ENCODE peak calls at places on chromosomes 5 and 9, in five cellular contexts. G is ascending aorta; N is CD4-positive, alpha-beta memory T cell; Z is ovary; E is heart left ventricle. K is an unnamed sample.

GRCh38 chr5:72355706-72356299 is 35.6 kb downstream of the PTCD2 start:
- DNase-seq in G (peak; percentile 72), Z (no peak), E (no peak), N (no peak), K (no peak)

GRCh38 chr9:100573655-100574260 is 4.1 kb upstream of the CAVIN4 start:
- DNase-seq in G (no peak), Z (no peak), N (no peak), E (no peak), K (no peak)

GRCh38 chr9:114078021-114078780 is at the start of gene AMBP:
- DNase-seq in G (no peak), Z (no peak), E (no peak), N (no peak), K (no peak)

GRCh38 chr9:81814794-81815464 is 113.3 kb upstream of the SPATA31D4 start:
- DNase-seq in Z (no peak), E (no peak), G (no peak), N (peak; percentile 10), K (no peak)

GRCh38 chr5:142514196-142514595 is 171.7 kb downstream of the FGF1 start:
- DNase-seq in G (no peak), N (no peak), E (no peak), Z (no peak), K (no peak)

GRCh38 chr5:159415301-159415937 is 85.1 kb upstream of the IL12B start:
- DNase-seq in G (no peak), N (no peak), E (no peak), Z (no peak), K (no peak)

GRCh38 chr9:81150016-81150625 is 539.2 kb downstream of the TLE1 start:
- DNase-seq in G (no peak), Z (no peak), E (no peak), N (no peak), K (no peak)

GRCh38 chr5:114223866-114224265 is 138.0 kb upstream of the KCNN2 start:
- DNase-seq in N (no peak), Z (no peak), E (no peak), G (no peak), K (no peak)

GRCh38 chr5:64612349-64612961 is 77.8 kb upstream of the SHISAL2B start:
- DNase-seq in E (no peak), Z (peak; percentile 17), G (peak; percentile 69), N (no peak), K (no peak)

GRCh38 chr9:74083681-74084433 is 413.3 kb upstream of the RORB start:
- DNase-seq in E (no peak), N (no peak), Z (no peak), G (no peak), K (no peak)

GRCh38 chr9:92712767-92713166 is 42.8 kb upstream of the IPPK start:
- DNase-seq in E (no peak), Z (no peak), N (no peak), G (no peak), K (no peak)

GRCh38 chr9:120348951-120349429 is 231.0 kb downstream of the CDK5RAP2 start:
- DNase-seq in G (no peak), N (no peak), Z (no peak), E (no peak), K (no peak)

GRCh38 chr5:118220491-118220890 is 767.9 kb downstream of the DTWD2 start:
- DNase-seq in E (no peak), Z (no peak), G (no peak), N (no peak), K (no peak)

GRCh38 chr5:179134511-179134910 is 74.3 kb downstream of the ZNF354C start:
- DNase-seq in N (no peak), E (no peak), G (no peak), Z (no peak), K (no peak)

GRCh38 chr5:16265141-16265540 is 85.5 kb upstream of the MARCHF11 start:
- DNase-seq in N (no peak), Z (no peak), E (no peak), G (no peak), K (no peak)

GRCh38 chr5:93893050-93893449 is 151.7 kb upstream of the POU5F2 start:
- DNase-seq in G (no peak), Z (no peak), E (no peak), N (no peak), K (no peak)

GRCh38 chr5:179509239-179509638 is 41.1 kb upstream of the RUFY1 start:
- DNase-seq in Z (no peak), E (no peak), G (no peak), N (no peak), K (no peak)

GRCh38 chr9:131839281-131840084 is 99.6 kb upstream of the RAPGEF1 start:
- DNase-seq in N (peak; percentile 37), Z (no peak), E (no peak), G (no peak), K (no peak)

GRCh38 chr5:172370648-172371248 is 83.6 kb downstream of the SH3PXD2B start:
- DNase-seq in Z (no peak), N (no peak), G (no peak), E (no peak), K (no peak)

GRCh38 chr9:2210201-2210600 is 195.1 kb downstream of the SMARCA2 start:
- DNase-seq in Z (no peak), G (no peak), N (no peak), E (no peak), K (no peak)

GRCh38 chr5:103263054-103263453 is 4.5 kb downstream of the MACIR start:
- DNase-seq in E (no peak), Z (no peak), G (no peak), N (no peak), K (no peak)

GRCh38 chr5:129245489-129245888 is 150.9 kb downstream of the ISOC1 start:
- DNase-seq in N (no peak), Z (no peak), G (no peak), E (no peak), K (no peak)

GRCh38 chr5:109496112-109496511 is 86.3 kb upstream of the PJA2 start:
- DNase-seq in N (no peak), G (no peak), E (no peak), Z (no peak), K (no peak)

GRCh38 chr9:131727184-131727785 is 12.6 kb downstream of the RAPGEF1 start:
- DNase-seq in N (no peak), E (no peak), G (no peak), Z (no peak), K (no peak)

GRCh38 chr5:176319827-176320554 is 41.6 kb downstream of the KIAA1191 start:
- DNase-seq in N (no peak), Z (no peak), E (no peak), G (no peak), K (no peak)
- H3K27me3 ChIP-seq in N (no peaks in the 10 kb centered on the region), Z (no peaks in the 10 kb centered on the region), E (no peaks in the 10 kb centered on the region), G (no peaks in the 10 kb centered on the region), K (no peaks in the 10 kb centered on the region)

DNA sequence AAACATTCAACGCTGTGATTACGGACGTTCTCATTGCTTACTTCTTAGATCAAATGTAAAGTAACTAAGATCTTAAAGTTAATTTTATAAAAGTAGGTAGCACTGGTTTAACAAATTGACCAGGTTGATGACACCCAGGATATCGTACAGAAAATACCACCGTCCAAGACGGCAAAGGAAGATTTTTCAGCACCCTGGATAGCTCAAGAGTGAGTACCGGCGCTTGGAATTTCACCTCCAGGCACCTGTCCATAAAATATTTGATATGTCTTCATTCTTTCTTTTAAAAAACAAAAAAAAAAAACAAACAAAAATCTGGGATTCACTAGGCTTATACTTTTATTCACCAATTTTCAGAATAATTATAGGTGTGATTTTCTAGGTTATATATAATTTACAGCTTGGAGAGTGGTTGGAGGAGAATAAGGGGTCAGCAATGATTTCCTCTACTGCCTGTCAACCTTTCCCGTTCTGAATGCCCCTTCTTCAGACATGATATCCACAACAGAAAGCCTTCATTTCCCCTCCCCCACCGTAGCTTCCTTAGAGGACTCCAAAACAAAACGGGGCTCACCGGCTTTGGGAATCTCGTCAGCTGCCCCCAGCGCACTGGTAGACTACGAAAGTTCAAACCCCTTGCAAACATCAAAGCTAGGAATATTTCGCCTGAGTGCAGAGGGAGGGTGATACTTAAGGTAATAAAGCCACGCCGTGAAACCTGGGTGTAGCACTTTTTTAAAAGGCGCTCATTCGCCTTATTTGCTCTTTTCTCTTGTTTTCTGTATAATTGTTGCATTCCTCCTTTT is 2.7 kb downstream of the OTP start:
- DNase-seq in N (no peak), Z (no peak), G (no peak), E (no peak), K (no peak)
- H3K4me1 ChIP-seq in N (peaks cover 13% of the 10 kb centered on the region), Z (peaks cover 1% of the 10 kb centered on the region), G (no peaks in the 10 kb centered on the region), E (peaks cover 3% of the 10 kb centered on the region), K (no peaks in the 10 kb centered on the region)

GRCh38 chr5:149246906-149247305 is 24.8 kb upstream of the AFAP1L1 start:
- DNase-seq in E (no peak), N (no peak), G (no peak), Z (no peak), K (no peak)
- H3K27me3 ChIP-seq in E (no peaks in the 10 kb centered on the region), N (no peaks in the 10 kb centered on the region), G (no peaks in the 10 kb centered on the region), Z (no peaks in the 10 kb centered on the region), K (no peaks in the 10 kb centered on the region)

DNA sequence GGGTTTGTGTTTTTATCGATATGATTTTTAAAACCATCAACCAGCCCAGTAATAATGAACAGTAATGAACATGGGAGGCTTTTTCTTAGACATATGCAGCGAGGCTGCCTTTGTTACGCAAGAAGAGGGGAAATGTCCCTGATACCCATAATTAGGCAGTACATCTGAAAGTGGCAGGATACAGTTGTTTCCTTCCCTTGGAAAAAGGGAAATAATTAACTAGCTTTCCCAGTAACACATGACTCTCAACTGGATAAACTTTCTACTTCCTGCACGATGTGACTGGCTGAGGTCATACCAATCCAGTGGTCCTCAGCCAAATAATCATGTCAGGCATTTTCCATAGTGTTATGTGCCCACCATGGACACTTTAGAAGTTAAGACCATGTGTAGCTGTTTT is 431.6 kb upstream of the C9orf72 start:
- DNase-seq in N (no peak), G (no peak), E (no peak), Z (no peak), K (no peak)
- H3K4me1 ChIP-seq in N (no peaks in the 10 kb centered on the region), G (no peaks in the 10 kb centered on the region), E (no peaks in the 10 kb centered on the region), Z (no peaks in the 10 kb centered on the region), K (no peaks in the 10 kb centered on the region)

GRCh38 chr5:131042021-131042789 is 122.9 kb downstream of the HINT1 start:
- DNase-seq in N (no peak), G (no peak), E (no peak), Z (no peak), K (no peak)
- H3K27me3 ChIP-seq in N (no peaks in the 10 kb centered on the region), G (no peaks in the 10 kb centered on the region), E (no peaks in the 10 kb centered on the region), Z (no peaks in the 10 kb centered on the region), K (no peaks in the 10 kb centered on the region)

GRCh38 chr9:96483733-96484240 is 33.8 kb downstream of the HABP4 start:
- DNase-seq in E (no peak), N (no peak), G (no peak), Z (no peak), K (no peak)

GRCh38 chr9:96480736-96481135 is 30.8 kb downstream of the HABP4 start:
- DNase-seq in E (no peak), G (no peak), N (no peak), Z (no peak), K (no peak)

GRCh38 chr9:96483197-96483596 is 33.2 kb downstream of the HABP4 start:
- DNase-seq in N (no peak), G (no peak), Z (no peak), E (no peak), K (no peak)

GRCh38 chr9:96484521-96484931 is 34.6 kb downstream of the HABP4 start:
- DNase-seq in G (no peak), Z (no peak), E (no peak), N (no peak), K (no peak)

DNA sequence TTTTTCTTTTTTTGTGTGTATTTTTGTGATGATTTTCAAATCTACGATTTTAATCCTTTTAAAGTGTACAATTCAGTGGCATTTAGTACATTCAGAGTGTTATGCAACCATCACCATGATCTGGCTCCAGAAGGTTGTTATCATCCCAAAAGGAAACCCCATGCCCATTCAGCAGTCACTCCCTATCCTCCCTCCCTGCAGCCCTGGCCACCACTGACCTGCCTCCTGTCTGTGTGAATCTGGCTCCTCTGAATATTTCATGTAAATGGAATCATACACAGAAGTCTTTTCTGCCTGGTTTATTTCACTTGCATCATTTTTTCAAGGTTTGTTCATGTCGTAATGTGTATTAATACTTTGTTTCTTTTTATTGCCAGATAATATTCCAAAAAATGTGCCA is 32.5 kb downstream of the HABP4 start:
- DNase-seq in N (no peak), Z (no peak), G (no peak), E (no peak), K (no peak)
- H3K4me1 ChIP-seq in N (no peaks in the 10 kb centered on the region), Z (peaks cover 4% of the 10 kb centered on the region), G (peaks cover 14% of the 10 kb centered on the region), E (peaks cover 5% of the 10 kb centered on the region), K (no peaks in the 10 kb centered on the region)

K was measured in pancreas.